ENCODE peak calls at places on chromosome 16, in ten cellular contexts. One of them, this sample, is unnamed.

GRCh38 chr16:85986931-85987749 is 88.2 kb downstream of the IRF8 start:
- DNase-seq in GM12864: no peak
- DNase-seq in cardiac fibroblast: no peak
- DNase-seq in upper lobe of right lung: no peak
- DNase-seq in stomach: no peak
- DNase-seq in K562: no peak
- DNase-seq in AG10803: no peak
- DNase-seq in fibroblast of villous mesenchyme: peak; percentile 5
- DNase-seq in ovary: no peak
- DNase-seq in fibroblast of the aortic adventitia: no peak
- DNase-seq in this sample: peak; percentile 81

GRCh38 chr16:14301150-14302030 is 230.3 kb downstream of the MRTFB start:
- DNase-seq in GM12864: no peak
- DNase-seq in cardiac fibroblast: no peak
- DNase-seq in upper lobe of right lung: peak; percentile 69
- DNase-seq in stomach: peak; percentile 42
- DNase-seq in K562: peak; percentile 21
- DNase-seq in AG10803: peak; percentile 39
- DNase-seq in fibroblast of villous mesenchyme: peak; percentile 37
- DNase-seq in ovary: peak; percentile 72
- DNase-seq in fibroblast of the aortic adventitia: peak; percentile 24
- DNase-seq in this sample: peak; percentile 57

GRCh38 chr16:77171750-77172635 is 19.0 kb upstream of the MON1B start:
- DNase-seq in GM12864: peak; percentile 21
- DNase-seq in cardiac fibroblast: peak; percentile 74
- DNase-seq in upper lobe of right lung: no peak
- DNase-seq in stomach: no peak
- DNase-seq in K562: peak; percentile 59
- DNase-seq in AG10803: peak; percentile 59
- DNase-seq in fibroblast of villous mesenchyme: peak; percentile 63
- DNase-seq in ovary: no peak
- DNase-seq in fibroblast of the aortic adventitia: peak; percentile 76
- DNase-seq in this sample: peak; percentile 61

GRCh38 chr16:81517630-81518438 is 73.2 kb downstream of the CMIP start:
- DNase-seq in GM12864: no peak
- DNase-seq in cardiac fibroblast: peak; percentile 71
- DNase-seq in upper lobe of right lung: no peak
- DNase-seq in stomach: no peak
- DNase-seq in K562: no peak
- DNase-seq in AG10803: peak; percentile 77
- DNase-seq in fibroblast of villous mesenchyme: peak; percentile 29
- DNase-seq in ovary: no peak
- DNase-seq in fibroblast of the aortic adventitia: peak; percentile 89
- DNase-seq in this sample: no peak

GRCh38 chr16:2189252-2189893 is 7.0 kb downstream of the CASKIN1 start:
- DNase-seq in GM12864: no peak
- DNase-seq in cardiac fibroblast: no peak
- DNase-seq in upper lobe of right lung: no peak
- DNase-seq in stomach: no peak
- DNase-seq in K562: peak; percentile 42
- DNase-seq in AG10803: no peak
- DNase-seq in fibroblast of villous mesenchyme: no peak
- DNase-seq in ovary: no peak
- DNase-seq in fibroblast of the aortic adventitia: no peak
- DNase-seq in this sample: no peak

GRCh38 chr16:2799852-2800226 is 1.6 kb downstream of the PRSS41 start:
- DNase-seq in GM12864: no peak
- DNase-seq in cardiac fibroblast: no peak
- DNase-seq in upper lobe of right lung: peak; percentile 72
- DNase-seq in stomach: peak; percentile 67
- DNase-seq in K562: no peak
- DNase-seq in AG10803: peak; percentile 35
- DNase-seq in fibroblast of villous mesenchyme: peak; percentile 78
- DNase-seq in ovary: no peak
- DNase-seq in fibroblast of the aortic adventitia: no peak
- DNase-seq in this sample: no peak

GRCh38 chr16:29729116-29729521 is 16.7 kb downstream of the C16orf54 start:
- DNase-seq in GM12864: no peak
- DNase-seq in cardiac fibroblast: peak; percentile 72
- DNase-seq in upper lobe of right lung: peak; percentile 48
- DNase-seq in stomach: no peak
- DNase-seq in K562: peak; percentile 38
- DNase-seq in AG10803: peak; percentile 56
- DNase-seq in fibroblast of villous mesenchyme: peak; percentile 56
- DNase-seq in ovary: no peak
- DNase-seq in fibroblast of the aortic adventitia: peak; percentile 55
- DNase-seq in this sample: peak; percentile 45

GRCh38 chr16:23408242-23409201 is 44.5 kb downstream of the COG7 start:
- DNase-seq in GM12864: no peak
- DNase-seq in cardiac fibroblast: peak; percentile 60
- DNase-seq in upper lobe of right lung: no peak
- DNase-seq in stomach: no peak
- DNase-seq in K562: no peak
- DNase-seq in AG10803: peak; percentile 85
- DNase-seq in fibroblast of villous mesenchyme: peak; percentile 48
- DNase-seq in ovary: no peak
- DNase-seq in fibroblast of the aortic adventitia: peak; percentile 62
- DNase-seq in this sample: no peak

GRCh38 chr16:76729525-76729924 is 452.3 kb downstream of the CNTNAP4 start:
- DNase-seq in GM12864: no peak
- DNase-seq in cardiac fibroblast: no peak
- DNase-seq in upper lobe of right lung: no peak
- DNase-seq in stomach: no peak
- DNase-seq in K562: no peak
- DNase-seq in AG10803: no peak
- DNase-seq in fibroblast of villous mesenchyme: no peak
- DNase-seq in ovary: no peak
- DNase-seq in fibroblast of the aortic adventitia: no peak
- DNase-seq in this sample: no peak

GRCh38 chr16:84141143-84141670 is 3.8 kb downstream of the HSDL1 start:
- DNase-seq in GM12864: no peak
- DNase-seq in cardiac fibroblast: no peak
- DNase-seq in upper lobe of right lung: no peak
- DNase-seq in stomach: no peak
- DNase-seq in K562: no peak
- DNase-seq in AG10803: no peak
- DNase-seq in fibroblast of villous mesenchyme: no peak
- DNase-seq in ovary: no peak
- DNase-seq in fibroblast of the aortic adventitia: no peak
- DNase-seq in this sample: peak; percentile 60
- TF ChIP-seq CTCF in GM12864: peak; percentile 20
- TF ChIP-seq CTCF in cardiac fibroblast: no peak
- TF ChIP-seq CTCF in upper lobe of right lung: no peak
- TF ChIP-seq CTCF in stomach: no peak
- TF ChIP-seq CTCF in K562: peak; percentile 55
- TF ChIP-seq CTCF in AG10803: no peak
- TF ChIP-seq CTCF in fibroblast of villous mesenchyme: no peak
- TF ChIP-seq CTCF in ovary: no peak
- TF ChIP-seq CTCF in fibroblast of the aortic adventitia: no peak
- TF ChIP-seq CTCF in this sample: peak; percentile 17

DNA sequence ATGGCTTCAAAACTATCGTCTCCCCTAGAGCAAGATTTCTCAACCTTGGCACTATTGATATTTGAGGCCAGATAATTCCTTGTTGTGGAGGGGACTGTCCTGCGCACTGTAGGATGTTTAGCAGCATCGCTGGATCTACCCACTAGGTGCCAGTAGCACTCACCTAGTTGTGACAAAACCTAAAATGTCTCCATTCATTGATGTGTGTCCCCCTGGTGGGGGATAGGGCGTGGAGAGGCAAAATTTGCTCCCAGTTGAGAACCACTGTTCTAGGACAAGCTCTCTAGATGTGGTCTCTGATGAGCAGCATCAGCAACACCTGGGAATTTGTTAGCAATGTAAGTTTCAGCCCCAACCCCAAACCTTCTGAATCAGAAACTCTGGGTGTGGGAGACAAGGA is 259.0 kb downstream of the XYLT1 start:
- DNase-seq in GM12864: no peak
- DNase-seq in cardiac fibroblast: no peak
- DNase-seq in upper lobe of right lung: no peak
- DNase-seq in stomach: no peak
- DNase-seq in K562: peak; percentile 15
- DNase-seq in AG10803: no peak
- DNase-seq in fibroblast of villous mesenchyme: no peak
- DNase-seq in ovary: no peak
- DNase-seq in fibroblast of the aortic adventitia: no peak
- DNase-seq in this sample: peak; percentile 35
- H3K4me3 ChIP-seq in GM12864: no peak overlapping the region
- H3K4me3 ChIP-seq in cardiac fibroblast: no peak overlapping the region
- H3K4me3 ChIP-seq in upper lobe of right lung: no peak overlapping the region
- H3K4me3 ChIP-seq in stomach: no peak overlapping the region
- H3K4me3 ChIP-seq in K562: no peak overlapping the region
- H3K4me3 ChIP-seq in AG10803: no peak overlapping the region
- H3K4me3 ChIP-seq in fibroblast of villous mesenchyme: no peak overlapping the region
- H3K4me3 ChIP-seq in ovary: no peak overlapping the region
- H3K4me3 ChIP-seq in fibroblast of the aortic adventitia: no peak overlapping the region
- H3K4me3 ChIP-seq in this sample: no peak overlapping the region

GRCh38 chr16:49857423-49858181 is 1.7 kb upstream of the ZNF423 start:
- DNase-seq in GM12864: no peak
- DNase-seq in cardiac fibroblast: peak; percentile 77
- DNase-seq in upper lobe of right lung: peak; percentile 76
- DNase-seq in stomach: peak; percentile 56
- DNase-seq in K562: peak; percentile 83
- DNase-seq in AG10803: peak; percentile 33
- DNase-seq in fibroblast of villous mesenchyme: peak; percentile 9
- DNase-seq in ovary: peak; percentile 71
- DNase-seq in fibroblast of the aortic adventitia: peak; percentile 46
- DNase-seq in this sample: peak; percentile 72

GRCh38 chr16:49859139-49859947 is 3.4 kb upstream of the ZNF423 start:
- DNase-seq in GM12864: no peak
- DNase-seq in cardiac fibroblast: peak; percentile 65
- DNase-seq in upper lobe of right lung: peak; percentile 73
- DNase-seq in stomach: no peak
- DNase-seq in K562: peak; percentile 44
- DNase-seq in AG10803: no peak
- DNase-seq in fibroblast of villous mesenchyme: peak; percentile 4
- DNase-seq in ovary: peak; percentile 85
- DNase-seq in fibroblast of the aortic adventitia: peak; percentile 9
- DNase-seq in this sample: no peak

GRCh38 chr16:49856741-49857330 is 924 bp upstream of the ZNF423 start:
- DNase-seq in GM12864: no peak
- DNase-seq in cardiac fibroblast: peak; percentile 87
- DNase-seq in upper lobe of right lung: peak; percentile 86
- DNase-seq in stomach: peak; percentile 74
- DNase-seq in K562: peak; percentile 62
- DNase-seq in AG10803: peak; percentile 66
- DNase-seq in fibroblast of villous mesenchyme: peak; percentile 65
- DNase-seq in ovary: peak; percentile 83
- DNase-seq in fibroblast of the aortic adventitia: peak; percentile 75
- DNase-seq in this sample: peak; percentile 51

GRCh38 chr16:49860593-49860992 is 4.7 kb upstream of the ZNF423 start:
- DNase-seq in GM12864: no peak
- DNase-seq in cardiac fibroblast: no peak
- DNase-seq in upper lobe of right lung: no peak
- DNase-seq in stomach: no peak
- DNase-seq in K562: no peak
- DNase-seq in AG10803: no peak
- DNase-seq in fibroblast of villous mesenchyme: no peak
- DNase-seq in ovary: no peak
- DNase-seq in fibroblast of the aortic adventitia: no peak
- DNase-seq in this sample: no peak

DNA sequence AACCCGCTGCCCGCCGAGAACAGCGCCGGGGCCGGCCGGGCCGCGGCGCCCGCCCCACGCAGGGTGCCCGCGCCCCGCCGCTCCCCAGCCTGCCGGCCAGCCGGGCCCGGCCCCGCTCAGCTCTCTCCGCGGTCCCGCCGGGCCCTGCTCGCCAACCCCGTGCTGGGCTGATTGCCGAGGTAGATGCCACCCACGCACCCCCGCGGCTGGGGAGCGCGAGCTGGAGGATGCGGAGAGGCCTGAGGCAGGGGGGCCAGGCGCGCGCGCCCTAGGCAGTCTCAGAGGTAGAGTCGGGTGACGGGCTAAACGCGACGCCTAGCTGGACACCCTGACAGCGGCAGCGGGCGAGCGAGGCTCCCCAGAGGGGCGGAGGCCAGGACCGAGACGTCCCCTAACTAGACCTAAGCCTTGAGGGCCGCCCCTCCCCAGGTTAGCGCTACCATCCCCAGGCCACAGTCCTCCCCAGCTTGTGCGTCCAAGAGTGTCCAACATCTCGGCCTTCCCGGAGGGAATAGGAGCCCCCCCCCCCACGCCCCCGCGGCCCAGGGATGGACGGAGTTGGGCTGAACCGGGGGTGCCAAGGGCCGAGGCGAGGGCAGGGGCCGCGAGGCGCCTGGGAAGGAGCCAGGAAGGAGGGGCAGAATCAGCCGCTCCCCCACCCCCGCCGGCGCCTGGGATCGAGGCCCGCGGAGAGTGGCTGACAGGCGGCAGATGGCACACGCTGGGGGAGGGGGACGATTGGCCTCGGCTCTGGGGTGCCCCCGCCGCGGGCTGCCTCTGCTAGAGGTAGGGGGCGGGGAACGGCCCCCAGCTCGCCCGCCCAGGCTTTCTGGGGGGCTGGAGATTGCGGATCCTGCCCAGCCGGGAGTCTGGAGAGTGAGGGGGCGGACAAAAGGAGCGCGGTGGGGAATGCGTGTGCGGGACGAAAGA is 2.6 kb upstream of the ZNF423 start:
- DNase-seq in GM12864: no peak
- DNase-seq in cardiac fibroblast: peak; percentile 75
- DNase-seq in upper lobe of right lung: peak; percentile 79
- DNase-seq in stomach: no peak
- DNase-seq in K562: peak; percentile 37
- DNase-seq in AG10803: no peak
- DNase-seq in fibroblast of villous mesenchyme: no peak
- DNase-seq in ovary: peak; percentile 80
- DNase-seq in fibroblast of the aortic adventitia: no peak
- DNase-seq in this sample: peak; percentile 18
- TF ChIP-seq CTCF in GM12864: no peak
- TF ChIP-seq CTCF in cardiac fibroblast: no peak
- TF ChIP-seq CTCF in upper lobe of right lung: no peak
- TF ChIP-seq CTCF in stomach: no peak
- TF ChIP-seq CTCF in K562: no peak
- TF ChIP-seq CTCF in AG10803: no peak
- TF ChIP-seq CTCF in fibroblast of villous mesenchyme: no peak
- TF ChIP-seq CTCF in ovary: no peak
- TF ChIP-seq CTCF in fibroblast of the aortic adventitia: no peak
- TF ChIP-seq CTCF in this sample: no peak

DNA sequence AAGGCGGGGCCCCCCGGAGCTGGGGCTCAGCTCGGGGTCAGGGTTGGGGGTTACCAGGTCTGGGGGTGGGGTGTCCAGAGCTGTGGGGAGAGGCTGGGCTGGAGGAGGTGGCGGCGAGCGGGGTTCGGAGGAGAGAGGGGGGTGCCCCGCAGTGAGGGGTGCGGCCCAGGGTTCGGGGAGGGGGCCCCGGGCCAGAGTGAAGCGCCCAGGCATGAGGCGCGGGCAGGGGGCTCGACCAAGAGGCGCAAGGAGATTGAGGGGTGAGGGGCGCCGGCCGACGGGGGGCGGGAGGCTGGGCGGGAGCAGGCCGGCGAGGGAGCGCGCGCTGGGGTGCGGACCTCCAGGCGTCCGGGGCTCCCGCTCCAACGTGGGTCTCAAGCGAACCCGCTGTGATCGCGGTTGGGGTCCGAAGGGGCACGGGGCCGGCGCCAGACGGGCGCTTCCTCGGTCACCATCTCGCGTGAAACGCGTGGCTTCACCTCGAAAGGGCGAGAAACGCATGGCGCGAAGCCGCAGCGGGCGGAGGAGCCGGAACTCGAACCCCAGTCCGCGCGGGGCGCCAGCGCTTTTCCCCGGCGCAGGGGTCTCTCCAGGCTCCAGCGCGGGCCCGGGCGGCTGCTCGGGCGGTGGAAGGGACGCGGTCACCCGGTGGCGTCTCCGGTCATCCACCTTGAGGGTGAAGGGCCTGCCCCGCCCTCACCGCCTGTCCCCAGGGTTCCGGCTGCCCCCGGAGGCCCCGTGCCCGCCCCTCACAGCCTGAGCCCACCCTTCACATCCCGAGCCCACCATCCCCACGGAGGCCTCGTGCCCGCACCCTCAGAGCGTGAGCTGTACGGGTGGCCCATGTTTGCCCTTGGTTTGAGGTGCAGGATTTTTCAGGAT is 856 bp downstream of the CPNE7 start:
- DNase-seq in GM12864: no peak
- DNase-seq in cardiac fibroblast: no peak
- DNase-seq in upper lobe of right lung: no peak
- DNase-seq in stomach: no peak
- DNase-seq in K562: peak; percentile 43
- DNase-seq in AG10803: no peak
- DNase-seq in fibroblast of villous mesenchyme: no peak
- DNase-seq in ovary: no peak
- DNase-seq in fibroblast of the aortic adventitia: no peak
- DNase-seq in this sample: no peak
- H3K4me3 ChIP-seq in GM12864: peak overlapping the region; percentile 60
- H3K4me3 ChIP-seq in cardiac fibroblast: peak overlapping the region; percentile 31
- H3K4me3 ChIP-seq in upper lobe of right lung: no peak overlapping the region
- H3K4me3 ChIP-seq in stomach: peak overlapping the region; percentile 47
- H3K4me3 ChIP-seq in K562: peak overlapping the region; percentile 57
- H3K4me3 ChIP-seq in AG10803: peak overlapping the region; percentile 36
- H3K4me3 ChIP-seq in fibroblast of villous mesenchyme: peak overlapping the region; percentile 47
- H3K4me3 ChIP-seq in ovary: no peak overlapping the region
- H3K4me3 ChIP-seq in fibroblast of the aortic adventitia: peak overlapping the region; percentile 68
- H3K4me3 ChIP-seq in this sample: peak overlapping the region; percentile 56

This sample was measured in GM12865.